ENCODE peak calls at places on chromosomes 4 and X, in four cellular contexts. N is naive thymus-derived CD4-positive, alpha-beta T cell; I is body of pancreas; L is IMR-90. G is an unnamed sample.

GRCh38 chrX:45849261-45849660 is 648.6 kb upstream of the DIPK2B start:
- DNase-seq in N (peak; percentile 26), L (peak; percentile 86), I (peak; percentile 22), G (no peak)

GRCh38 chr4:103002551-103002950 is 17.0 kb downstream of the SLC9B1 start:
- DNase-seq in I (no peak), L (peak; percentile 36), N (no peak), G (no peak)

GRCh38 chr4:91057871-91058270 is 930.7 kb downstream of the CCSER1 start:
- DNase-seq in N (no peak), I (no peak), L (no peak), G (no peak)

GRCh38 chrX:16633754-16634153 is 16.2 kb upstream of the S100G start:
- DNase-seq in N (no peak), L (peak; percentile 50), I (no peak), G (no peak)

GRCh38 chr4:42478941-42479340 is 81.7 kb downstream of the SHISA3 start:
- DNase-seq in N (no peak), I (no peak), L (no peak), G (no peak)

GRCh38 chrX:16745659-16746058 is 26.2 kb downstream of the SYAP1 start:
- DNase-seq in L (no peak), N (no peak), I (no peak), G (no peak)

GRCh38 chrX:41429592-41429991 is 17.6 kb upstream of the NYX start:
- DNase-seq in N (no peak), I (no peak), L (no peak), G (no peak)

GRCh38 chrX:54029543-54030143 is 14.6 kb downstream of the PHF8 start:
- DNase-seq in I (peak; percentile 68), L (no peak), N (no peak), G (no peak)

GRCh38 chrX:48864210-48864609 is 28.8 kb upstream of the PCSK1N start:
- DNase-seq in N (no peak), L (peak; percentile 62), I (no peak), G (no peak)

GRCh38 chrX:118502121-118502794 is 6.6 kb downstream of the DOCK11 start:
- DNase-seq in L (no peak), N (peak; percentile 19), I (no peak), G (no peak)

GRCh38 chrX:68417651-68418050 is 15.6 kb downstream of the OPHN1 start:
- DNase-seq in N (no peak), I (no peak), L (no peak), G (no peak)

GRCh38 chr4:89708903-89709361 is 128.0 kb downstream of the SNCA start:
- DNase-seq in N (peak; percentile 24), I (no peak), L (peak; percentile 54), G (no peak)

GRCh38 chr4:41572414-41572986 is 34.5 kb downstream of the LIMCH1 start:
- DNase-seq in L (no peak), N (no peak), I (no peak), G (peak; percentile 39)

GRCh38 chr4:21656832-21657231 is 291.7 kb downstream of the KCNIP4 start:
- DNase-seq in I (no peak), L (no peak), N (no peak), G (no peak)

GRCh38 chr4:48565362-48566083 is 75.5 kb downstream of the ZAR1 start:
- DNase-seq in I (no peak), L (no peak), N (no peak), G (no peak)

GRCh38 chr4:10239982-10240654 is 123.5 kb upstream of the WDR1 start:
- DNase-seq in L (no peak), I (no peak), N (no peak), G (peak; percentile 57)

GRCh38 chr4:52643846-52644245 is 15.3 kb downstream of the USP46 start:
- DNase-seq in N (no peak), I (peak; percentile 79), L (peak; percentile 78), G (no peak)

GRCh38 chr4:56127698-56128097 is 179.0 kb downstream of the CEP135 start:
- DNase-seq in I (no peak), N (no peak), L (no peak), G (no peak)

GRCh38 chr4:118361192-118361591 is 8.4 kb upstream of the PRSS12 start:
- DNase-seq in N (no peak), I (no peak), L (no peak), G (no peak)

GRCh38 chr4:8540072-8540471 is 40.1 kb upstream of the GPR78 start:
- DNase-seq in L (no peak), I (no peak), N (peak; percentile 25), G (no peak)

GRCh38 chr4:66028668-66029067 is 358.4 kb upstream of the EPHA5 start:
- DNase-seq in L (no peak), N (no peak), I (no peak), G (no peak)

GRCh38 chr4:108157655-108158054 is 11.1 kb downstream of the LEF1 start:
- DNase-seq in N (no peak), I (no peak), L (no peak), G (no peak)

GRCh38 chr4:7226464-7226863 is 34.1 kb downstream of the SORCS2 start:
- DNase-seq in I (no peak), L (no peak), N (no peak), G (no peak)

GRCh38 chrX:102042706-102043325 is 82.7 kb upstream of the TCEAL2 start:
- DNase-seq in L (no peak), N (no peak), I (no peak), G (no peak)

GRCh38 chrX:38878674-38879375 is 77.6 kb downstream of the MID1IP1 start:
- DNase-seq in N (no peak), I (no peak), L (no peak), G (no peak)

GRCh38 chrX:27598312-27598711 is 8.2 kb downstream of the DCAF8L2 start:
- DNase-seq in N (no peak), L (no peak), I (no peak), G (no peak)

GRCh38 chr4:10947898-10948297 is 263.3 kb upstream of the CLNK start:
- DNase-seq in L (no peak), I (no peak), N (no peak), G (peak; percentile 75)

GRCh38 chrX:49186125-49187027 is at the start of gene PRICKLE3:
- DNase-seq in I (peak; percentile 87), N (peak; percentile 62), L (peak; percentile 29), G (no peak)

GRCh38 chr4:19227701-19228100 is 1024.0 kb upstream of the SLIT2 start:
- DNase-seq in I (no peak), L (no peak), N (no peak), G (no peak)

GRCh38 chrX:115449742-115450141 is 111.2 kb upstream of the PLS3 start:
- DNase-seq in I (peak; percentile 65), N (no peak), L (no peak), G (no peak)

DNA sequence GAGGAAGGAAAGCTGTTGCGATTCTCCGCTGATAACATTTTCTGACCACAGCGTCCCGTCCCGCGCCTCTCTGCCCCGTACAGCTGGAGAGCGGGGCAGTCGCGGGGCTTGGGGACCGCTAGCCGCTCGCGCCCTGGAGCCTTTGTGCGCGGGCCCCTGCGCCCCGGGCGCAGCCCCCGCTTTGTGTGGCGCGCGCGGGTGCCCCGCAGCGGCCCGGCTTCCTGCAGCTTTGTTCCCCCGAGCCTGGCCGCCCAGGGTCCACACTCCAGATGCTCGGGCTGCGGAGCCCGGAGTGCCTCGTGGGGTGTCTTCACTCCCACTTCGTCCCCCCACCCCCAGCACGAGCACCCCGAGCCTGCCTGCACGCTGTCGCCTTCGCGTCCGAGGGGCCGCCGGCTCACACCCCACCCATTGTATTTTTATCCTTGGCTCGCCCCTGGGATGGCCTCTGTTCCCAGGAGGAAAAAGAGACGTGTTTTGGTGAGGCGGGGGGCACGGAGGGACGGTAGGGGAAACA is 535 bp downstream of the TMEM131L start:
- DNase-seq in N (no peak), I (no peak), L (no peak), G (no peak)
- H3K4me1 ChIP-seq in N (peaks cover 32% of the 10 kb centered on the region), I (peaks cover 56% of the 10 kb centered on the region), L (peaks cover 2% of the 10 kb centered on the region), G (peaks cover 67% of the 10 kb centered on the region)

GRCh38 chr4:154065368-154065767 is 276.5 kb upstream of the SFRP2 start:
- DNase-seq in L (no peak), I (no peak), N (no peak), G (no peak)

GRCh38 chr4:154064244-154064643 is 275.4 kb upstream of the SFRP2 start:
- DNase-seq in N (no peak), I (no peak), L (no peak), G (peak; percentile 37)
- H3K9me3 ChIP-seq in N (no peaks in the 10 kb centered on the region), I (no peaks in the 10 kb centered on the region), L (peaks cover 15% of the 10 kb centered on the region), G (peaks cover 37% of the 10 kb centered on the region)

DNA sequence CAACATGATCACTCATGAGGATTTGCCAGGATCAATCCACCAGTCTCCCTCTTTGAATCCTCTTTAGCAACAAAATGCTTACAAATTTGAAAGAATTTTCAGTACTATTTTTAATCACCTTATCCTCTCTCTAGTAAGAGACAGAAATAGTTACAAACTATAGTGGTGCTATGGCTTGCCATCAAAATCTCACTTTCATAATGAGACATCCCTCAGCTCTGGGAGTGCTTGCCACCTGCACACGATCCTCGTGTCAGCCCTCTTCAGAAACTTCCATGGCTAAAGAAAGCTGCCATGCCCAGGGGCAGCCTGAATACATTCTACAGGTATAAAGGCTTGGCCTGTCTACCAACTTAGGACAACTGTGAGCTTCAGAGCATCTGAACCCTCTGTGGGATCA is 5.1 kb upstream of the DHX15 start:
- DNase-seq in L (no peak), I (no peak), N (no peak), G (peak; percentile 39)
- H3K4me1 ChIP-seq in L (no peaks in the 10 kb centered on the region), I (peaks cover 5% of the 10 kb centered on the region), N (peaks cover 4% of the 10 kb centered on the region), G (no peaks in the 10 kb centered on the region)

GRCh38 chr4:147233-147632 is 22.9 kb downstream of the ZNF718 start:
- DNase-seq in L (no peak), N (no peak), I (no peak), G (no peak)
- H3K9me3 ChIP-seq in L (peaks cover 41% of the 10 kb centered on the region), N (no peaks in the 10 kb centered on the region), I (no peaks in the 10 kb centered on the region), G (peaks cover 82% of the 10 kb centered on the region)

DNA sequence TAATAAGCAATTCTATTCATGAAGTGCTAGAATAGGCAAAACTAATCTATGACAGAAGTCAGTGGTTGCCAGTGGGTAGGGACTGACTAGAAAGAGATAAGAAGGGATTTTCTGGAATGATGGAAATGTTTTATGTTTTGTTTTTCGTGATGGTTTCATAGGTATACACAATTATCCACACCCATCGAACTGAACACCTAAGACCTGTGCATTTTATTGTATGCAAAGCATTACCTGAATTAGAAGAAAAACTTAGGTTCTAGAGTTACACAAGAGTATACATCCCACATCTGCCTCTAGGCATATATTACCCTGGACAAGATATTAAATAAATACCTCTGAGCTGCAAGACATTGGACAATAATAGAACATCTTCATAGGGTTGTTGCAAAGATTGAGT is 205.2 kb downstream of the SOWAHB start:
- DNase-seq in I (no peak), L (no peak), N (no peak), G (no peak)
- H3K4me1 ChIP-seq in I (peaks cover 53% of the 10 kb centered on the region), L (peaks cover 25% of the 10 kb centered on the region), N (no peaks in the 10 kb centered on the region), G (peaks cover 89% of the 10 kb centered on the region)

GRCh38 chr4:762211-763190 is 56.9 kb downstream of the PCGF3 start:
- DNase-seq in I (no peak), L (no peak), N (no peak), G (no peak)

GRCh38 chr4:763191-763810 is 57.7 kb downstream of the PCGF3 start:
- DNase-seq in L (no peak), N (no peak), I (no peak), G (no peak)

GRCh38 chr4:761739-762138 is 56.1 kb downstream of the PCGF3 start:
- DNase-seq in I (no peak), N (no peak), L (no peak), G (no peak)

GRCh38 chr4:764405-765169 is 59.0 kb downstream of the PCGF3 start:
- DNase-seq in I (no peak), L (no peak), N (no peak), G (no peak)

DNA sequence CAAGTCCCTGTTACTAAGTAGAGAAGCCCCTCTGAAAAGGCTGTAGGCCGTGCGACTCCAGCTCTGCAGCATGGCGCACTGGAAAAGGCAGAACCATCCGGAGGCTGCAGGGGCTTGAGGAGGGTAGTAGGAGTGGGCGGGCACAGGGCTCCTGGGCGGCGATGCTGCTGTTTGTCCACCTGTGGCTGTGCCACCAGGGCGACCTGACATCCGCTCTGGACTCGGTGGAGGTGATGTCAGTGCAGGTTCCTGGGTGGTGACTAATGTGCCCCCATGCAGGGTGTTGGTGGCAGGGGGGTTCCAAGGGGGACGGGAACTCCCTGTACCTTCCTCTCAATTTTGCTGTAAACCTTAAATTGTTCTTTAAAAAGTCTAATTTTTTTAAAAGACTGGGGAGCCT is 58.3 kb downstream of the PCGF3 start:
- DNase-seq in I (no peak), N (no peak), L (no peak), G (no peak)
- H3K9me3 ChIP-seq in I (no peaks in the 10 kb centered on the region), N (no peaks in the 10 kb centered on the region), L (no peaks in the 10 kb centered on the region), G (no peaks in the 10 kb centered on the region)

G was measured in esophagus muscularis mucosa.